ENCODE peak calls at places on chromosome 9, in seven cellular contexts. One of them, this sample, is unnamed.
A peak's percentile ranks its signal among the peaks of the same experiment; 100 is the strongest.

GRCh38 chr9:14320272-14321245 is 6.6 kb upstream of the NFIB start:
- DNase-seq in ovary: no peak
- DNase-seq in AG04450: peak; percentile 80
- DNase-seq in AG09319: peak; percentile 81
- DNase-seq in GM13976: no peak
- DNase-seq in WTC11: no peak
- DNase-seq in brain microvascular endothelial cell: peak; percentile 85
- DNase-seq in this sample: no peak

GRCh38 chr9:113578877-113579269 is 115.3 kb downstream of the RGS3 start:
- DNase-seq in AG04450: no peak
- DNase-seq in GM13976: peak; percentile 89
- DNase-seq in brain microvascular endothelial cell: peak; percentile 96
- DNase-seq in AG09319: peak; percentile 73
- DNase-seq in WTC11: no peak
- DNase-seq in ovary: no peak
- DNase-seq in this sample: no peak

GRCh38 chr9:114775981-114776380 is 29.9 kb downstream of the TNFSF15 start:
- DNase-seq in brain microvascular endothelial cell: no peak
- DNase-seq in GM13976: no peak
- DNase-seq in WTC11: no peak
- DNase-seq in AG04450: no peak
- DNase-seq in AG09319: no peak
- DNase-seq in ovary: no peak
- DNase-seq in this sample: no peak

GRCh38 chr9:21933865-21934264 is 60.3 kb downstream of the CDKN2A start:
- DNase-seq in brain microvascular endothelial cell: peak; percentile 15
- DNase-seq in AG09319: no peak
- DNase-seq in GM13976: no peak
- DNase-seq in AG04450: no peak
- DNase-seq in ovary: no peak
- DNase-seq in WTC11: no peak
- DNase-seq in this sample: no peak

GRCh38 chr9:87888501-87888900 is 5.8 kb downstream of the SPATA31E1 start:
- DNase-seq in GM13976: peak; percentile 23
- DNase-seq in AG09319: no peak
- DNase-seq in brain microvascular endothelial cell: no peak
- DNase-seq in WTC11: no peak
- DNase-seq in AG04450: no peak
- DNase-seq in ovary: no peak
- DNase-seq in this sample: no peak

GRCh38 chr9:134593756-134594375 is 47.7 kb upstream of the COL5A1 start:
- DNase-seq in ovary: no peak
- DNase-seq in brain microvascular endothelial cell: no peak
- DNase-seq in AG09319: no peak
- DNase-seq in AG04450: no peak
- DNase-seq in GM13976: no peak
- DNase-seq in WTC11: no peak
- DNase-seq in this sample: no peak

GRCh38 chr9:73239868-73240267 is 88.2 kb downstream of the ANXA1 start:
- DNase-seq in AG09319: no peak
- DNase-seq in GM13976: no peak
- DNase-seq in WTC11: no peak
- DNase-seq in brain microvascular endothelial cell: no peak
- DNase-seq in AG04450: no peak
- DNase-seq in ovary: no peak
- DNase-seq in this sample: no peak

GRCh38 chr9:127568618-127568970 is 43.5 kb upstream of the STXBP1 start:
- DNase-seq in AG04450: no peak
- DNase-seq in brain microvascular endothelial cell: no peak
- DNase-seq in ovary: no peak
- DNase-seq in AG09319: no peak
- DNase-seq in GM13976: no peak
- DNase-seq in WTC11: no peak
- DNase-seq in this sample: no peak

GRCh38 chr9:137789295-137789895 is 88.2 kb upstream of the CACNA1B start:
- DNase-seq in AG04450: no peak
- DNase-seq in WTC11: no peak
- DNase-seq in brain microvascular endothelial cell: no peak
- DNase-seq in GM13976: no peak
- DNase-seq in AG09319: no peak
- DNase-seq in ovary: no peak
- DNase-seq in this sample: no peak

DNA sequence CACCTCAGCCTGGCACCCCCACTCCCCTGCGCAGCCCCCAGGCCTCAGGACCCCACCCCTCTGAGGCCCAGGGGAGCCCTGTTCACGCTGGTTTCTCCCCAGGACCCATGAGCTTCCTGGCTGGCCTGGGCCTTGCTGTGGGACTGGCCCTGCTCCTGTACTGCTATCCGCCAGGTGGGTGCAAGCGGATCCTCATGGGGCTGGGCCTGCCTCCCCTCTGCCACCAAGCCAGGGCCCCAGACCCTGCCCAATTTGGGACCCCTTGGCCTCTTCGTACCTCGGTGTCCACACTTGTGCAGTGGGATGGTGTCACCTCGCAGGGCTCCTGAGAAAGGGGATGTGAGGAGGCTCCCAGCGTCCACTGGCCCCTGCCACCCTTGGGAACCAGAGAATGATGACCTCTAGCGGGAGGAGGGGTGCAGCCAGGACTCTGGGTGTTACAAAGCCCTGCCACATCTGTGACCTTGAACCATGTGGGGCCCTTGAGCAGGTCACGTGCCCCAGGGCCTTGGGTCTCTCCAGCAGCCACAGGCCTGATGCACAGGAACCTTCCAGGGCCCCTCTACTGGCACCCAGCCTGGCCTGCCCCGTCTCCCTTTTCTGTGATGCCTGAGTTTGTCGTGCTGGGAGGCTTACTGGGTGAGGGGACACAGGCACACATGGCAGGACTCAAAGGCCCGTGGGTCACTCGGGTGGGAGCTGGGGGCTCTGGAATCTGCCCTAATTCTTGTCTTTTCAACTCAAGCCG is 16.3 kb downstream of the CARD19 start:
- DNase-seq in WTC11: no peak
- DNase-seq in brain microvascular endothelial cell: no peak
- DNase-seq in AG09319: no peak
- DNase-seq in AG04450: no peak
- DNase-seq in ovary: peak; percentile 34
- DNase-seq in GM13976: no peak
- DNase-seq in this sample: no peak
- TF ChIP-seq CTCF in WTC11: no peak
- TF ChIP-seq CTCF in brain microvascular endothelial cell: no peak
- TF ChIP-seq CTCF in AG09319: no peak
- TF ChIP-seq CTCF in AG04450: no peak
- TF ChIP-seq CTCF in ovary: no peak
- TF ChIP-seq CTCF in GM13976: no peak
- TF ChIP-seq CTCF in this sample: no peak

GRCh38 chr9:68704804-68705635 is at the start of gene PIP5K1B:
- DNase-seq in WTC11: peak; percentile 83
- DNase-seq in AG04450: no peak
- DNase-seq in ovary: peak; percentile 47
- DNase-seq in GM13976: peak; percentile 92
- DNase-seq in AG09319: no peak
- DNase-seq in brain microvascular endothelial cell: peak; percentile 27
- DNase-seq in this sample: peak; percentile 74
- TF ChIP-seq CTCF in WTC11: no peak
- TF ChIP-seq CTCF in AG04450: no peak
- TF ChIP-seq CTCF in ovary: no peak
- TF ChIP-seq CTCF in GM13976: peak; percentile 4
- TF ChIP-seq CTCF in AG09319: no peak
- TF ChIP-seq CTCF in brain microvascular endothelial cell: no peak
- TF ChIP-seq CTCF in this sample: no peak

DNA sequence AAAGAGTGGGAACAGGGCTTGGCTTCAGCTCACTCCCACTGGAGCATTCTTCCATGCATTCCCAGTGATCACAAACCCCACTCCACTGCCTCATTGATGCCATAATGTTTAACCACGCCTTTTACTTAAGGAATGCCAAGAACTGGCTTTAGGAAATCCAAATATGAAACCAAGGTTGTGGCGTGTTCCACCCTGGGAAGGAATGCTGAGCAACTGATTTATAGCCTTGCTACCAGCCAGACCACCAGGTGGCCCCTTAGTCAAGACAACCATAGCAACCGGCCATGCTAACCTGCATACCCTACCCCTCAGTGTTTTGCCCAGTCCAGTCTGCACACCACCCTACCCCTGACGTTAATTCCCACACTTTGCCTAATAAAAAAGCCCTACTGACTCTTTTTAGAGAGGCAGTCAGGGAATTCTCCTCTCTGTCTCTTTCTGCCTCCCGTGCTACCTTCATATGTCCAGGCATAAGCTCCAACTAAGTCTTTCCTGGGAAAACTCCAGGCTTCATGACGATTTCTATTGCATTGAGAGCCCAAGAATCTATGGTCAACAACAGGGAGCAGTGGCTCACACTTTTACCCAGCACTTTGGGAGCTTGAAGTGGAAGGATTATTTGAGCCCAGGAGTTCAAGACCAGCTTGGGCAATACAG is 27.0 kb upstream of the PRRC2B start:
- DNase-seq in AG09319: peak; percentile 57
- DNase-seq in brain microvascular endothelial cell: peak; percentile 38
- DNase-seq in ovary: no peak
- DNase-seq in WTC11: peak; percentile 58
- DNase-seq in GM13976: no peak
- DNase-seq in AG04450: no peak
- DNase-seq in this sample: peak; percentile 37
- TF ChIP-seq CTCF in AG09319: peak; percentile 54
- TF ChIP-seq CTCF in brain microvascular endothelial cell: peak; percentile 73
- TF ChIP-seq CTCF in ovary: no peak
- TF ChIP-seq CTCF in WTC11: no peak
- TF ChIP-seq CTCF in GM13976: peak; percentile 32
- TF ChIP-seq CTCF in AG04450: peak; percentile 15
- TF ChIP-seq CTCF in this sample: no peak

GRCh38 chr9:4073371-4073770 is 226.5 kb downstream of the GLIS3 start:
- DNase-seq in GM13976: no peak
- DNase-seq in ovary: no peak
- DNase-seq in AG09319: no peak
- DNase-seq in brain microvascular endothelial cell: no peak
- DNase-seq in WTC11: peak; percentile 72
- DNase-seq in AG04450: no peak
- DNase-seq in this sample: no peak
- TF ChIP-seq CTCF in GM13976: no peak
- TF ChIP-seq CTCF in ovary: no peak
- TF ChIP-seq CTCF in AG09319: no peak
- TF ChIP-seq CTCF in brain microvascular endothelial cell: peak; percentile 60
- TF ChIP-seq CTCF in WTC11: peak; percentile 52
- TF ChIP-seq CTCF in AG04450: peak; percentile 40
- TF ChIP-seq CTCF in this sample: peak; percentile 33

GRCh38 chr9:89592201-89592815 is 12.5 kb upstream of the GADD45G start:
- DNase-seq in AG09319: no peak
- DNase-seq in AG04450: no peak
- DNase-seq in brain microvascular endothelial cell: no peak
- DNase-seq in WTC11: no peak
- DNase-seq in ovary: no peak
- DNase-seq in GM13976: no peak
- DNase-seq in this sample: no peak

GRCh38 chr9:89592963-89593775 is 11.6 kb upstream of the GADD45G start:
- DNase-seq in brain microvascular endothelial cell: peak; percentile 61
- DNase-seq in AG09319: peak; percentile 31
- DNase-seq in WTC11: peak; percentile 77
- DNase-seq in AG04450: no peak
- DNase-seq in ovary: no peak
- DNase-seq in GM13976: no peak
- DNase-seq in this sample: peak; percentile 57

GRCh38 chr9:89594811-89595550 is 9.8 kb upstream of the GADD45G start:
- DNase-seq in brain microvascular endothelial cell: no peak
- DNase-seq in GM13976: no peak
- DNase-seq in WTC11: no peak
- DNase-seq in AG09319: no peak
- DNase-seq in AG04450: no peak
- DNase-seq in ovary: no peak
- DNase-seq in this sample: no peak

GRCh38 chr9:89595646-89596045 is 9.2 kb upstream of the GADD45G start:
- DNase-seq in AG09319: no peak
- DNase-seq in brain microvascular endothelial cell: no peak
- DNase-seq in WTC11: no peak
- DNase-seq in ovary: no peak
- DNase-seq in AG04450: no peak
- DNase-seq in GM13976: no peak
- DNase-seq in this sample: no peak

DNA sequence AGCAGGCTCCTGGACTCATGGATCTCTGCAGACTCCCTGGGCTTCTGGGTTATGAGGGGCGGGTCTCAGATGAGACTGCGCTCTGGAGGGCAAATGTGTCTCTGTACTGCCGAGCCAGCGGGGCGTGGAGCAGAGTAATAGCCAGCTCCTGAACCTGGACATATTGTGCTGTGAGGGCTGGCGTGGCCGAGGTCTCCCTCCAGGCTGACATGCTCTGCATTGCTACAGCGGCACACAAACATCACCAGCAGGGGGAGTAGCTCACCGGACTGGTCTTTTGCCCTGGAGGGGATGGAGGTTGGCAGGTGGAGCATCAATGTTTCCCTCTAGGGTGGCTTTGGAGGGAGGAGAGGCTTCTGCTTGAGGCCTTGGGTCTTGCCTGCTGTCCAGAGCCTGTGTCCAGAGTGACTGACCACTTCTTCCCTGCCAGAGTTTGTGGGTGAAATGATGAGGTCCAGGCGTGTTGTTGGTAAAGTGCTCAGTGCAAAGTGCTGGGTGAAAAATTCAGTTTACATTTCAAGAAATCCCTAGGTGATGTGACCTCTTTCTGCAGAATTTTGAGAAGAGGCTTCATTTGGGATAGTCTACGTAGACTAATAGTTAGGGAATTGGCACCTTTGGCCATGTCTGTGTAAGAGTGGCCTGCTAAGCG is 10.9 kb upstream of the GADD45G start:
- DNase-seq in ovary: no peak
- DNase-seq in WTC11: peak; percentile 88
- DNase-seq in GM13976: peak; percentile 79
- DNase-seq in AG09319: no peak
- DNase-seq in AG04450: no peak
- DNase-seq in brain microvascular endothelial cell: peak; percentile 40
- DNase-seq in this sample: peak; percentile 58
- TF ChIP-seq CTCF in ovary: no peak
- TF ChIP-seq CTCF in WTC11: peak; percentile 76
- TF ChIP-seq CTCF in GM13976: peak; percentile 74
- TF ChIP-seq CTCF in AG09319: peak; percentile 60
- TF ChIP-seq CTCF in AG04450: peak; percentile 56
- TF ChIP-seq CTCF in brain microvascular endothelial cell: peak; percentile 82
- TF ChIP-seq CTCF in this sample: peak; percentile 62

GRCh38 chr9:130694205-130694604 is 625 bp downstream of the EXOSC2 start:
- DNase-seq in WTC11: no peak
- DNase-seq in GM13976: no peak
- DNase-seq in AG09319: no peak
- DNase-seq in AG04450: no peak
- DNase-seq in ovary: no peak
- DNase-seq in brain microvascular endothelial cell: no peak
- DNase-seq in this sample: no peak

GRCh38 chr9:130689937-130690700 is 3.5 kb upstream of the EXOSC2 start:
- DNase-seq in AG04450: peak; percentile 90
- DNase-seq in WTC11: peak; percentile 42
- DNase-seq in brain microvascular endothelial cell: peak; percentile 71
- DNase-seq in ovary: peak; percentile 66
- DNase-seq in GM13976: peak; percentile 38
- DNase-seq in AG09319: peak; percentile 89
- DNase-seq in this sample: no peak

GRCh38 chr9:130693101-130693425 is 517 bp upstream of the EXOSC2 start:
- DNase-seq in brain microvascular endothelial cell: no peak
- DNase-seq in WTC11: no peak
- DNase-seq in AG04450: no peak
- DNase-seq in AG09319: no peak
- DNase-seq in ovary: no peak
- DNase-seq in GM13976: peak; percentile 33
- DNase-seq in this sample: no peak

GRCh38 chr9:130693426-130694191 is at the start of gene EXOSC2:
- DNase-seq in WTC11: peak; percentile 98
- DNase-seq in brain microvascular endothelial cell: peak; percentile 99
- DNase-seq in GM13976: peak; percentile 98
- DNase-seq in ovary: peak; percentile 98
- DNase-seq in AG04450: peak; percentile 96
- DNase-seq in AG09319: peak; percentile 96
- DNase-seq in this sample: peak; percentile 98

GRCh38 chr9:130692365-130692764 is 1.2 kb upstream of the EXOSC2 start:
- DNase-seq in AG09319: no peak
- DNase-seq in WTC11: peak; percentile 93
- DNase-seq in GM13976: no peak
- DNase-seq in ovary: no peak
- DNase-seq in AG04450: no peak
- DNase-seq in brain microvascular endothelial cell: no peak
- DNase-seq in this sample: peak; percentile 85
- TF ChIP-seq CTCF in AG09319: no peak
- TF ChIP-seq CTCF in WTC11: peak; percentile 27
- TF ChIP-seq CTCF in GM13976: no peak
- TF ChIP-seq CTCF in ovary: no peak
- TF ChIP-seq CTCF in AG04450: peak; percentile 15
- TF ChIP-seq CTCF in brain microvascular endothelial cell: peak; percentile 71
- TF ChIP-seq CTCF in this sample: peak; percentile 63